ENCODE peak calls at places on chromosomes 6 and 20, in five cellular contexts. U is stimulated activated CD4-positive, alpha-beta T cell treated with anti-CD3 and anti-CD28 coated beads, Interleukin-1b, Interleukin-23, amount 100 ng/mL, for 24 hours; N is lower lobe of right lung; G is T-cell; D is NCI-H1092 treated with DMSO at 0.1 percent for 48 hours. K is an unnamed sample.

GRCh38 chr6:21590345-21590744 is 3.2 kb upstream of the SOX4 start:
- DNase-seq in U (no peak), N (no peak), G (no peak), D (no peak), K (no peak)

GRCh38 chr20:219290-220115 is 7.6 kb upstream of the DEFB129 start:
- DNase-seq in U (no peak), N (no peak), G (no peak), D (peak), K (no peak)

GRCh38 chr20:61804896-61805295 is 260.8 kb downstream of the TAF4 start:
- DNase-seq in U (no peak), N (peak), G (no peak), D (no peak), K (no peak)

GRCh38 chr6:106614131-106614530 is 15.2 kb downstream of the RTN4IP1 start:
- DNase-seq in U (no peak), N (no peak), G (no peak), D (no peak), K (no peak)

GRCh38 chr6:107244082-107244741 is 128.9 kb upstream of the BEND3 start:
- DNase-seq in U (no peak), N (no peak), G (no peak), D (no peak), K (no peak)

GRCh38 chr6:142013875-142014495 is 118.7 kb upstream of the GJE1 start:
- DNase-seq in U (no peak), N (no peak), G (no peak), D (no peak), K (no peak)

GRCh38 chr20:9441948-9442347 is 72.4 kb upstream of the LAMP5 start:
- DNase-seq in U (no peak), N (no peak), G (no peak), D (no peak), K (no peak)

GRCh38 chr20:53597521-53598120 is 4.0 kb upstream of the ZNF217 start:
- DNase-seq in U (no peak), N (no peak), G (no peak), D (no peak), K (no peak)

GRCh38 chr20:51310216-51310615 is 232.3 kb downstream of the NFATC2 start:
- DNase-seq in U (no peak), N (no peak), G (no peak), D (no peak), K (no peak)

GRCh38 chr6:109363753-109364152 is 18.5 kb downstream of the CD164 start:
- DNase-seq in U (no peak), N (no peak), G (no peak), D (no peak), K (no peak)

GRCh38 chr6:150293423-150294280 is 75.2 kb upstream of the IYD start:
- DNase-seq in U (no peak), N (no peak), G (no peak), D (no peak), K (no peak)

GRCh38 chr6:40265615-40266014 is 321.5 kb downstream of the LRFN2 start:
- DNase-seq in U (no peak), N (no peak), G (no peak), D (no peak), K (no peak)

GRCh38 chr20:438581-439469 is 23.5 kb downstream of the TBC1D20 start:
- DNase-seq in U (no peak), N (no peak), G (peak), D (no peak), K (no peak)

GRCh38 chr6:53369876-53370515 is 21.2 kb upstream of the ELOVL5 start:
- DNase-seq in U (no peak), N (no peak), G (no peak), D (no peak), K (no peak)

GRCh38 chr20:53069121-53069520 is 97.0 kb downstream of the TSHZ2 start:
- DNase-seq in U (no peak), N (no peak), G (no peak), D (no peak), K (no peak)

GRCh38 chr20:45336530-45337366 is 11.5 kb downstream of the SDC4 start:
- DNase-seq in U (no peak), N (no peak), G (no peak), D (no peak), K (no peak)

GRCh38 chr6:116047173-116047933 is 13.3 kb downstream of the FRK start:
- DNase-seq in U (no peak), N (no peak), G (no peak), D (no peak), K (no peak)

GRCh38 chr6:103672169-103672568 is 1187.5 kb downstream of the HACE1 start:
- DNase-seq in U (no peak), N (no peak), G (no peak), D (no peak), K (no peak)

GRCh38 chr6:161003336-161003735 is 11.8 kb downstream of the MAP3K4 start:
- DNase-seq in U (no peak), N (no peak), G (no peak), D (no peak), K (no peak)

GRCh38 chr6:170047813-170048212 is 243.1 kb downstream of the DLL1 start:
- DNase-seq in U (no peak), N (no peak), G (no peak), D (no peak), K (no peak)

GRCh38 chr6:37517411-37517812 is 17.7 kb upstream of the CCDC167 start:
- DNase-seq in U (peak), N (no peak), G (peak), D (no peak), K (no peak)

GRCh38 chr20:31496761-31497295 is 17.4 kb upstream of the HM13 start:
- DNase-seq in U (no peak), N (peak), G (no peak), D (no peak), K (no peak)

GRCh38 chr20:23205656-23206055 is 119.5 kb upstream of the CD93 start:
- DNase-seq in U (no peak), N (peak), G (no peak), D (peak), K (no peak)

GRCh38 chr6:158409451-158409850 is 97.2 kb downstream of the TULP4 start:
- DNase-seq in U (no peak), N (no peak), G (no peak), D (no peak), K (no peak)

GRCh38 chr6:111874030-111874425 is 776 bp upstream of the FYN start:
- DNase-seq in U (peak), N (no peak), G (peak), D (no peak), K (no peak)

GRCh38 chr20:45911486-45912343 is at the start of gene PLTP:
- DNase-seq in U (no peak), N (peak), G (peak), D (no peak), K (no peak)

K was measured in GM12891.